ENCODE peak calls at places on chromosomes 3 and 15, in six cellular contexts. V is lower leg skin, L is fibroblast of mammary gland, I is pancreas, M is mammary epithelial cell, D is fibroblast of pulmonary artery. F is an unnamed sample.

GRCh38 chr15:71508081-71508682 is 302.2 kb upstream of the NR2E3 start:
- DNase-seq in V (no peak), L (no peak), I (no peak), M (peak; percentile 81), D (no peak), F (no peak)

GRCh38 chr3:140748171-140748570 is 70.3 kb downstream of the TRIM42 start:
- DNase-seq in V (peak; percentile 57), L (no peak), I (no peak), M (no peak), D (no peak), F (no peak)

GRCh38 chr3:23086366-23086765 is 116.8 kb upstream of the UBE2E2 start:
- DNase-seq in V (no peak), L (no peak), I (no peak), M (no peak), D (no peak), F (no peak)

GRCh38 chr3:96863129-96863740 is 48.8 kb downstream of the EPHA6 start:
- DNase-seq in V (no peak), L (peak; percentile 41), I (no peak), M (peak; percentile 8), D (peak; percentile 46), F (no peak)

GRCh38 chr3:51706021-51706485 is 815 bp upstream of the GRM2 start:
- DNase-seq in V (no peak), L (no peak), I (no peak), M (no peak), D (no peak), F (no peak)

GRCh38 chr15:93986400-93986984 is 244.9 kb upstream of the MCTP2 start:
- DNase-seq in V (no peak), L (peak; percentile 56), I (no peak), M (no peak), D (no peak), F (no peak)

GRCh38 chr15:71780349-71780976 is 29.9 kb upstream of the NR2E3 start:
- DNase-seq in V (no peak), L (peak; percentile 69), I (no peak), M (peak; percentile 23), D (peak; percentile 89), F (peak; percentile 36)

GRCh38 chr3:19060404-19060803 is 87.9 kb upstream of the KCNH8 start:
- DNase-seq in V (no peak), L (no peak), I (no peak), M (no peak), D (no peak), F (no peak)

GRCh38 chr3:165464736-165465135 is 268.6 kb upstream of the SLITRK3 start:
- DNase-seq in V (no peak), L (peak; percentile 77), I (no peak), M (peak; percentile 33), D (peak; percentile 53), F (no peak)

GRCh38 chr3:30858894-30859389 is 35.5 kb downstream of the GADL1 start:
- DNase-seq in V (no peak), L (no peak), I (no peak), M (no peak), D (no peak), F (no peak)

GRCh38 chr3:129181834-129182233 is 1.9 kb downstream of the CNBP start:
- DNase-seq in V (no peak), L (no peak), I (no peak), M (no peak), D (no peak), F (no peak)

GRCh38 chr3:120095226-120096165 is 1.2 kb upstream of the GSK3B start:
- DNase-seq in V (peak; percentile 97), L (peak; percentile 83), I (peak; percentile 92), M (peak; percentile 93), D (peak; percentile 90), F (peak; percentile 92)

GRCh38 chr3:128075516-128076464 is 23.6 kb downstream of the SEC61A1 start:
- DNase-seq in V (peak; percentile 97), L (peak; percentile 82), I (peak; percentile 78), M (peak; percentile 70), D (peak; percentile 88), F (peak; percentile 96)

DNA sequence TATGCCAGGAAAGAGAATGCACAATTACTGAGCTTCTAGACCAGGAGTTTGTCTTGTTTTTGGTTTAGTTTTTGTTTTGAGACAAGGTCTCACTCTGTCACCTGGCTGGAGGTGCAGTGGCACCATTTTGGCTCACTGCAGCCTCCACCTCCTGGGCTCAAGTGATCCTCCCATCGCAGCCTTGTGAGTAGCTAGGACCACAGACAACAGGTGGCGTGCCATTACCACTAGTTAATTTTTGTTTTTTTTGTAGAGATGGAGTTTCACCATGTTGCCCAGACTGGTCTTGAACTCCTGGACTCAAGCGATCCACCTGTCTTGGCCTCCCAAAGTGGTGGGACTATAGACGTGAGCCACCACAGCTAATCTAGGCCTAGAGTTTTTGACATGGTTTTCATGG is 104.4 kb upstream of the CCDC54 start:
- DNase-seq in V (no peak), L (no peak), I (no peak), M (no peak), D (no peak), F (no peak)
- TF ChIP-seq CTCF in V (no peak), L (no peak), I (no peak), M (no peak), D (no peak), F (no peak)

DNA sequence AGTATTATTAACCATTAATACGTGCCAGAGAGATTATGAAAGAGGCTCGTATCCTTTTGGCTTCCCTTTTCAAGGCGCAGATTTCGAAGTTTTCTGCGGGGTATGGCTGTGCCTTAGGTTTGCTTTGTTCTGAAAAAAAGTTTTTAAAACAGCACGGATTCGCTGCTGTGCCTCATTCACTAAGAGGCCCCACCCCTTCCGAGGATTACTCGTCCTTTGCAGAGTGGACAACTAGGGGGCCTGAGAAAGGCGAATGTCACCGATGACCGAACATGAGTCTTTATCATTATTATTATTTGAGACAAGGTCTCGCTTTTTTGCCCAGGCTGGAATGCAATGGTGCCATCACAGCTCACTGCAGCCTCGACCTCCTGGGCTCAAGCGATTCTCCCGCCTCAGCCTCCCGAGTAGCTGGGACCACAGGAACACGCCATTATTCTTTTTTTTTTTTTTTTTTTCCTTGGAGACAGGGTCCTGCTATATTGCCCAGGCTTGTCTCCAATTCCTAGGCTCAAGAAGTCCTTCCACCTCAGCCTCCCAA is 684 bp upstream of the RPS27L start:
- DNase-seq in V (peak; percentile 88), L (peak; percentile 83), I (peak; percentile 23), M (peak; percentile 45), D (peak; percentile 85), F (no peak)
- TF ChIP-seq CTCF in V (no peak), L (peak; percentile 35), I (no peak), M (peak; percentile 11), D (peak; percentile 31), F (peak; percentile 40)

GRCh38 chr3:45547764-45548683 is 46.5 kb upstream of the LIMD1 start:
- DNase-seq in V (peak; percentile 88), L (peak; percentile 96), I (no peak), M (no peak), D (no peak), F (no peak)

GRCh38 chr3:45545476-45545875 is 49.1 kb upstream of the LIMD1 start:
- DNase-seq in V (peak; percentile 87), L (peak; percentile 51), I (no peak), M (no peak), D (peak; percentile 31), F (no peak)

GRCh38 chr3:45547202-45547701 is 47.3 kb upstream of the LIMD1 start:
- DNase-seq in V (peak; percentile 81), L (no peak), I (no peak), M (no peak), D (no peak), F (no peak)

GRCh38 chr3:45546223-45546622 is 48.3 kb upstream of the LIMD1 start:
- DNase-seq in V (peak; percentile 52), L (no peak), I (no peak), M (no peak), D (no peak), F (no peak)

GRCh38 chr3:45546636-45547201 is 47.8 kb upstream of the LIMD1 start:
- DNase-seq in V (peak; percentile 67), L (no peak), I (no peak), M (no peak), D (no peak), F (no peak)
- TF ChIP-seq CTCF in V (no peak), L (peak; percentile 41), I (peak; percentile 17), M (peak; percentile 31), D (peak; percentile 38), F (peak; percentile 65)

DNA sequence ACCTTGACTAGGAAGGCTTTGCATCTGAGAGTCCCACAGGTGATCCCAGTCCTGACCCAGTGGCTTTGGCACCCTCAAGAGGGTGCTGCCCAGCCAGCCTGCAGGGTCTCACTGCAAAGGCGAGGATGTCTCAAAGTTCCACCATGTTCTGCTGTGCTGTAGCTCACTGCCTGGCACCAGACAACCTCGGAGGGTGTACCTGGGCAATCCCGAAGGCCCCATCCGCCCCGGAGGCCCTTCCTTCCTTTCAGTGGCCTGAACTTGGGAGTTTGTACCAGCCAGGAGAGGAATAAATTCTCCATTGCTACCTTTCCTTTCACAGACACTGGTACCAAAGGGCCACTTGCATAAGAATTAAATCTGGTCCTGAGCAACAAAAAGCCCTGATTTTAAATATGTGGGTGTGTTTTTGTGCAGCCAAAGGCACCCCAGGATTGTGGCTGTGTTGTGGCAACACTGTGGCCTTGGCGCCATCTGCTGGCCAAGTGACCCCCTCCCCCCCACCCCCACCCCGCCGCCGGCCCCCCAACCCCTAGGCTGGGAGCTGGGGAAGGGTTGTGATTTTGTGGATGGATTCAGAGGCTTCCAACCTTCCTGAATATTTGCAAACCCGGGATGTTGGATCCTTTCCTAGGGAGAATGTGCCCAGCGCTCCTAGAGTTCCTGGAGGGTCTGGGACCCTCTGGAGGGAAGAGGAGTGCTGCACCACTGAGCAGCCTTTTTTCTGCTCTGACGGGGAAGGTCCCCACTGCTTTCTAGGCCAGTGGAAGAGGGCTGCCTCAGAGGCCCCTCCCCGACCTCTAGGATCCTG is 9.7 kb upstream of the PTPN23 start:
- DNase-seq in V (no peak), L (no peak), I (no peak), M (no peak), D (peak; percentile 22), F (no peak)
- TF ChIP-seq CTCF in V (no peak), L (peak; percentile 31), I (peak; percentile 8), M (no peak), D (peak; percentile 19), F (peak; percentile 71)

DNA sequence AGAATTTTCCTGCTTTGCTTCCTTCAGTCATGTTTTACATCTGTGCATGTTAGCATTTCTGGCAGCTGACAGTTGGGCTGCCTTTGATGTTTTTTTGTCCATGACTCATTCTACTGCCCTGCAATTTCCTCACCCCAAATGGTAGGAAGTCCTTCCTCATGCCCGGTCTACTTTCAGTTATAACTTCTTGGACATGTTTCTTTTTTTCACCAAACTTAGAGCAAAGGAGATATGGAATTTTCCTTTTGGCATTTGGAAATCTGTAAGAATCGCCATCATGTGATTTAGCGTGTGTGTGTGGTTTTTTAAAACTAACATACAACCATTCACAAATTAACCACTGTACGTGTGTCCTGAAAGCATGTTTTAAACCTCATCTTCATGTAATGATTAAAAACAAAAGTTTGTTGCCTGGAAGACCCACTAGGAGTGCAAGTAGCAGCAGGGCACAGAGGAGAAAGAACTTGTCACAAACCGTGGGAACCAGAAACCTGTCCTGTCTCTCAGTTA is 430.7 kb upstream of the CFAP20DC start:
- DNase-seq in V (no peak), L (peak; percentile 77), I (no peak), M (peak; percentile 70), D (peak; percentile 26), F (no peak)
- TF ChIP-seq CTCF in V (no peak), L (no peak), I (no peak), M (no peak), D (no peak), F (no peak)

DNA sequence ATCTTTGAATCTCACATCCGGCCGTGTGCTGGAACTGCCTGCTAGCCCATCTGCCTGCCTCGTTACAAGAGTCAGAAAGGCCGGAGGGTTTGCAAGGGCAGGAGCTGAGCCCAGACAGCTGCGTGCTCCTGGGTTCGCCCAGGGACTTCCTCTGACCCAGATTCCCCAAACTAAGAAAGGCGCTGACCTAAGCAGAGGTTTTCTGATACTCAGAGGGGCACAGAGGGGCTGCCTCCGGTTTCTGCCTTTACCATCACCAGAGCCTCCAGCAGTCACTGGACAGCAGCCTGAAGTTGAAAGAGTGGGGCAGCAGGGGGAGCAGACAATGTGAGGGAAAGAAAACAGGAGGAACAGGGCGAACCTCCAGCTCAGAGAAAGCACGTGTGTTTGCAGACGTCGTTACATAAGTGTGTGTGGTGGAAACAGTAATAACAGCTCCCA is 33.4 kb upstream of the RAD18 start:
- DNase-seq in V (peak; percentile 82), L (peak; percentile 68), I (peak; percentile 53), M (no peak), D (peak; percentile 40), F (no peak)
- TF ChIP-seq CTCF in V (no peak), L (peak; percentile 51), I (no peak), M (no peak), D (peak; percentile 27), F (peak; percentile 57)

F was measured in type B pancreatic cell.